ENCODE peak calls at places on chromosomes 1 and 21, in ten cellular contexts. R, W, D, N, J, T, X, U, P and L are unnamed samples. For H3K4me1 and H3K36me3, the result is how much of the 10 kb centered on the place peaks cover.

GRCh38 chr1:77039739-77040138 is 172.5 kb downstream of the ST6GALNAC5 start:
- DNase-seq in N (peak), P (peak), R (peak), W (no peak), D (peak), U (no peak), X (peak), T (peak), J (no peak), L (no peak)

GRCh38 chr1:185672719-185673360 is 61.4 kb upstream of the HMCN1 start:
- DNase-seq in W (no peak), T (no peak), U (peak), N (no peak), P (no peak), R (no peak), J (no peak), X (no peak), D (no peak), L (no peak)

GRCh38 chr1:183760661-183761060 is 44.3 kb upstream of the RGL1 start:
- DNase-seq in D (no peak), U (no peak), J (no peak), T (no peak), P (no peak), W (no peak), N (no peak), X (peak), R (no peak), L (no peak)

GRCh38 chr21:44732956-44733355 is 21.6 kb upstream of the TSPEAR start:
- DNase-seq in R (no peak), J (no peak), D (no peak), X (no peak), P (no peak), U (no peak), W (no peak), N (no peak), T (no peak), L (peak)

GRCh38 chr1:31955917-31956736 is 18.0 kb upstream of the PTP4A2 start:
- DNase-seq in D (peak), P (no peak), U (peak), W (peak), R (peak), J (peak), X (peak), N (peak), T (peak), L (peak)

GRCh38 chr1:248817065-248817464 is 8.7 kb downstream of the SH3BP5L start:
- DNase-seq in U (no peak), T (no peak), J (no peak), W (no peak), D (no peak), R (no peak), P (no peak), N (no peak), X (peak), L (peak)

GRCh38 chr1:183498342-183498991 is 26.2 kb downstream of the SMG7 start:
- DNase-seq in J (no peak), U (no peak), T (no peak), X (no peak), D (no peak), W (no peak), R (no peak), N (no peak), P (no peak), L (no peak)

GRCh38 chr1:229109320-229109761 is 161.6 kb upstream of the RAB4A start:
- DNase-seq in X (peak), U (peak), D (no peak), T (no peak), N (no peak), R (no peak), J (peak), P (no peak), W (no peak), L (peak)

GRCh38 chr21:39156024-39156423 is 27.2 kb downstream of the PSMG1 start:
- DNase-seq in P (no peak), N (peak), U (no peak), J (no peak), D (no peak), T (no peak), W (no peak), X (no peak), R (peak), L (no peak)

GRCh38 chr1:214514819-214515383 is 36.5 kb downstream of the PTPN14 start:
- DNase-seq in J (no peak), N (no peak), W (peak), U (no peak), X (no peak), P (no peak), R (no peak), T (no peak), D (no peak), L (no peak)
- H3K4me1 ChIP-seq in J (under half), N (under half), W (under half), U (under half), X (under half), P (half or more), R (half or more), T (under half), D (under half), L (under half)

GRCh38 chr1:93603581-93603980 is 78.1 kb downstream of the BCAR3 start:
- DNase-seq in N (no peak), J (no peak), D (no peak), U (no peak), X (no peak), W (no peak), T (no peak), R (no peak), P (no peak), L (no peak)
- H3K36me3 ChIP-seq in N (under half), J (under half), D (under half), U (under half), X (under half), W (under half), T (under half), R (under half), P (under half), L (under half)

GRCh38 chr1:24959623-24959975 is 29.5 kb upstream of the RUNX3 start:
- DNase-seq in U (no peak), R (no peak), J (no peak), X (no peak), P (no peak), T (no peak), W (no peak), D (no peak), N (no peak), L (no peak)

GRCh38 chr1:24960071-24960801 is 30.2 kb upstream of the RUNX3 start:
- DNase-seq in R (no peak), P (no peak), W (no peak), N (no peak), T (no peak), J (no peak), U (no peak), D (no peak), X (no peak), L (no peak)

GRCh38 chr1:24957016-24957807 is 27.1 kb upstream of the RUNX3 start:
- DNase-seq in D (no peak), T (no peak), P (no peak), N (no peak), U (no peak), X (no peak), J (no peak), W (no peak), R (no peak), L (no peak)

GRCh38 chr1:24958766-24959622 is 28.9 kb upstream of the RUNX3 start:
- DNase-seq in J (no peak), T (no peak), N (no peak), P (no peak), X (no peak), D (no peak), W (no peak), U (no peak), R (no peak), L (no peak)

GRCh38 chr1:24957808-24958752 is 28.0 kb upstream of the RUNX3 start:
- DNase-seq in N (no peak), R (no peak), X (no peak), P (no peak), J (no peak), T (no peak), W (no peak), D (no peak), U (no peak), L (no peak)
- H3K4me1 ChIP-seq in N (under half), R (under half), X (under half), P (under half), J (under half), T (under half), W (under half), D (under half), U (under half), L (under half)

GRCh38 chr1:35454175-35454574 is 103.0 kb downstream of the KIAA0319L start:
- DNase-seq in R (no peak), X (no peak), U (no peak), J (no peak), W (no peak), T (no peak), P (no peak), D (no peak), N (no peak), L (no peak)

GRCh38 chr1:35449334-35450008 is 107.7 kb downstream of the KIAA0319L start:
- DNase-seq in U (no peak), D (peak), W (no peak), P (peak), X (peak), T (no peak), N (peak), R (peak), J (no peak), L (no peak)

GRCh38 chr1:35448344-35448801 is 108.8 kb downstream of the KIAA0319L start:
- DNase-seq in T (no peak), D (peak), P (no peak), W (no peak), N (peak), R (peak), J (no peak), X (peak), U (peak), L (no peak)

GRCh38 chr1:35452086-35452485 is 105.1 kb downstream of the KIAA0319L start:
- DNase-seq in N (peak), P (no peak), D (peak), U (peak), R (peak), J (peak), T (peak), X (peak), W (no peak), L (no peak)

DNA sequence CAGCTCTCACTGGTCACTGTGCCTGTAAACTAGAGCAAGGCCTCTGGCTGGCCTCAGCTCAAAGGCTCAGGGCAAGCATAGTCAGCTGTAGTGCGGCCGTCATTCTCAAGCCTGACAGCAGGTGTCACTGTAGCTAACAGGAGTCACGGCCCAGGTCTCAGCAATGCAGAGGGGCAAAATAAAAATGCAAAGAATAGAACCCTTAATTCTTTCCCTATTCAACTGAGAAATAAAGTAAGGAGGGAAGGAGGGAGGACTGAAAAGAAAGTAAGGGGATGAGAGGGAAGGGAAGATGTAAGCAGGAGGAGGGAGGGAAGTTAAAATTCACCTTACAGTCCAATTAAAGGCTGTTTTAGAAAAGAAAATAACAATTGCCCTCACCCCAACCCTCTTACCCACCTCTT is 106.1 kb downstream of the KIAA0319L start:
- DNase-seq in N (peak), J (peak), R (peak), U (peak), W (peak), P (peak), X (peak), T (peak), D (peak), L (peak)
- H3K36me3 ChIP-seq in N (under half), J (half or more), R (under half), U (half or more), W (under half), P (under half), X (under half), T (under half), D (under half), L (under half)

DNA sequence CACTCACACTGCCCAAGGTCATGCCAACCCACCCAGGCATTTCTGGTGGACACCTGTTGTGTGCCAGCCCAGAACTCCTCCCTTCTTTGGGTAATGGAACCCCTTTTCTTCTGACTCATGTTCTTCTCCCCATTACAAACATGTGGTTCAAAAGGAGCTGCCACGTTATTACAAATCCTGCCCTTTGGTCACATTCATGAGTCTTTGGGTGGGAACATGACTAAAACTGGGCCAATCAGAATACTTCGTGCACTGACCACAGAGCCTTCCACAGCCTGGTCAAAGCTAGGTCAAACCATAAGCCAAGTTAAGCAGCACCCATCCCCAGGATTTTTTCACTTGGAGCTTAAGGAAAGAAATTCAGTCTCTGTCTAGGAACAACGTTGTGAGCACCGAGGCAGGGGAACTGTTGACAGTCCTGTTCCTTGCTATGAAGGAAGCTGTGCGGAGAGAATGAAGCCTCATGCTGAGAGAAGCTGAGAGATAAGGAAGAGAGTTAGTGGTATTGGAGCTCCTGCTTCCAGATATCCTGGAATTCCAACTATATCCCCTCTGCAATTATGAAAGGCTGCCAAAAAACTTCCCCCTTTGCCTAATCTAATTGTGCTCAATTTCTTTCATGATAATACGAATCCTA is 46.8 kb upstream of the DIPK1A start:
- DNase-seq in R (no peak), X (peak), N (peak), P (no peak), W (no peak), U (no peak), D (no peak), T (no peak), J (no peak), L (no peak)
- H3K4me1 ChIP-seq in R (under half), X (under half), N (under half), P (under half), W (under half), U (under half), D (under half), T (under half), J (under half), L (under half)

GRCh38 chr1:19720973-19721372 is 56.3 kb downstream of the HTR6 start:
- DNase-seq in N (no peak), U (no peak), P (no peak), R (no peak), T (no peak), J (no peak), D (no peak), W (no peak), X (no peak), L (no peak)

GRCh38 chr1:19720174-19720573 is 55.5 kb downstream of the HTR6 start:
- DNase-seq in W (no peak), D (no peak), U (no peak), N (no peak), X (no peak), R (no peak), J (no peak), T (no peak), P (no peak), L (no peak)

GRCh38 chr1:19725606-19726005 is 60.9 kb downstream of the HTR6 start:
- DNase-seq in T (no peak), U (no peak), P (no peak), D (no peak), N (no peak), J (no peak), X (no peak), R (no peak), W (no peak), L (no peak)

GRCh38 chr1:19728413-19729145 is 63.9 kb downstream of the HTR6 start:
- DNase-seq in W (no peak), P (no peak), X (no peak), J (no peak), N (no peak), U (no peak), D (no peak), T (no peak), R (no peak), L (no peak)

GRCh38 chr1:19723874-19724273 is 59.2 kb downstream of the HTR6 start:
- DNase-seq in T (no peak), U (no peak), X (no peak), P (no peak), D (no peak), J (no peak), N (no peak), W (no peak), R (no peak), L (no peak)
- H3K36me3 ChIP-seq in T (under half), U (half or more), X (under half), P (under half), D (under half), J (under half), N (under half), W (under half), R (under half), L (under half)

DNA sequence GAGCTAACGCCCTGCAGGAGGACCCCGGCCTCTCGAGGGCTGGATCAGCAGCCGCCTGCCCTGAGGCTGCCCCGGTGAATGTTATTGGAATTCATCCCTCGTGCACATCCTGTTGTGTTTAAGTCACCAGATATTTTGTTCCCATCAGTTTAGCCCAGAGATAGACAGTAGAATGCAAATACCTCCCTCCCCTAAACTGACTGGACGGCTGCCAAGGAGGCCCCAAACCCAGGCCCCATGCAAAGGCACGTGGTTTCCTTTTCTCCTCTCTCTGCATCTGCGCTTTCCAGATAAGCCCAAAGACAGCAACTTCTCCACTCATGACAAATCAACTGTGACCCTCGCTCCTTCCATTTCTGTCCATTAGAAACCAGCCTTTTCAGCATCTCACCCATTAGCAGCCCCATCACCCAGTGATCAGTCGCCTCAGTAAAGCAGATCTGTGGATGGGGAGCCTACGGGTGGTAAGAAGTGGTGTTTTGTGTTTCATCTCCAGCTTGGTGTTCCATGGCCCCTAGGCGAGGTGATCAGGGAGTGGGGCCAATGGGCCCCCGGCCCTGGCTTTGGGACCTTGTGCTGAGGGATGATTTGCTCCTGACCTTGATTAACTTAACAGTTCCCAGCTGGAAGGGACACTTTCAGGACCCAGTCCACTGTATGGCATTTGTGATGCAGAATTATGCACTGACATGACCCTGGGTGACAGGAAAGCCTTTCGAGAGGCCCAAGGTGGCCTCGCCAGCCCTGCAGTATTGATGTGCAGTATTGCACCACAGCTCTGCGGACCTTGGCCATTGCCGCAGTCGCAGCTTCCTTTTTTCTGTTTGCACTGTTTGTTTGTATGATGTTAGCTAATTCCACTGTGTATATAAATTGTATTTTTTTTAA is 5.2 kb downstream of the NPPA start:
- DNase-seq in T (peak), X (peak), J (peak), U (no peak), W (no peak), P (no peak), D (no peak), N (peak), R (peak), L (no peak)
- H3K4me1 ChIP-seq in T (under half), X (under half), J (under half), U (under half), W (under half), P (under half), D (under half), N (under half), R (under half), L (under half)

DNA sequence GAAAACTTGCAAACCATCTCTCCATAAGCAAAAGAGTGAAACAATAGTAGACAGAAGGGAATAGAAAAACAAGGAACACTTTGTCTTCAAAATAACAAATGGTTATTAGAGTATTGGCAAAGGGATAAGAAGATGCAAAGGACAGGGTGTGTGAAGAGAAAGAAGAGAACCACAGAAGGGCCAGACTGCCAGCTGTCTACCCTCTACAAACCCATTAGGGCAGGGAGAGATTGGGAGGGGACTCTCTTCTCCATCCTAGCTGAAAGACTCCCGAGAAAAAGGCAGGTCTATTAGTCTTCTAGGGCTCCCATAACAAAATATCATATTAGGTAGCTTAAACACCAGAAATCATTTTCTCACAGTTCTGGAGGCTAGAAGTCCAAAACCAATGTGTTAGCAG is 292.8 kb downstream of the PTBP2 start:
- DNase-seq in D (no peak), W (no peak), N (no peak), R (no peak), X (no peak), P (no peak), U (no peak), T (no peak), J (no peak), L (no peak)
- H3K36me3 ChIP-seq in D (under half), W (under half), N (under half), R (under half), X (under half), P (under half), U (under half), T (under half), J (under half), L (under half)

DNA sequence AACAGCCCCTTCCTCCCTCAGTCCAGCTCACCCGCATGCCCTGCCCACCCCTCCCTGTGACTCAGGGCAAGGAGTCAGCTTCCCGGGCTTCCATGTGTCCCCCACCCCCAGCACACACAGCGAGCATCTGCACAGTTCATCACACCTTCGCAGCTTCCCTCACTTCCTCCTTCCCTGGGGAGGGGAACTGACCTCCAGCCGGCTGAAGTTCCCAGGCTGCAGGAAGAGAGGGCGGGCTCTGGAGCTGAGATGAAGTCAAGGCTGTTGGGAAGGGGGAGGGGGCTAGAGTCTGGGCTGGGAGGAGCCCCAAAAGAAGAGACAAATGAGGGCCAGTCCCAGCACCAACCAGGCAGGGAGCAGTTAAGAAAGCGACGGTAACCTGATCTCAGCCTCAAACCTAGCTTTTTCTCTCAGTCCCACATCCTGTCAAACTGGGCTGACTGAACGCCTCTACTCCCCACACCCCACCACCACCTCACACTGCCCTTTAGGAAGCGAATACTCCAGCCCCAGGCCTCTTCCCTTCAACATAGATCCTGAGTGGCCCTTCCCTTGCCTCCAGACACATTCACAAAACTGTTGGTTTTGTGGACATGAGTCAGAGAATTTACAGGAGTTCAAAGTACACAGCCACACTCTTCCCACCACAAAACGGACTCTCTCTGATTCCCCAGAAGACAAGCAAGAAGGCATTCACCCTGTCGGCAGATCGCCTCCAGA is 1.9 kb downstream of the RHOC start:
- DNase-seq in T (peak), R (peak), N (peak), X (peak), J (peak), U (peak), W (peak), D (peak), P (no peak), L (peak)
- H3K4me1 ChIP-seq in T (under half), R (half or more), N (under half), X (under half), J (half or more), U (under half), W (under half), D (under half), P (under half), L (half or more)